ENCODE peak calls at places on chromosomes 13 and 19, in eight cellular contexts. N, L, Z, H, A, S, B and O are unnamed samples.

GRCh38 chr13:68234278-68234677 is 1004.1 kb upstream of the PCDH9 start:
- DNase-seq in H (no peak), A (no peak), N (no peak), S (no peak), B (no peak), L (no peak), Z (peak; percentile 15), O (no peak)

GRCh38 chr19:49149652-49150105 is 5.5 kb downstream of the HRC start:
- DNase-seq in L (peak; percentile 86), B (peak; percentile 85), S (peak; percentile 70), Z (peak; percentile 84), A (peak; percentile 84), H (peak; percentile 96), N (peak; percentile 89), O (peak; percentile 83)

GRCh38 chr19:17205237-17206140 is 9.7 kb upstream of the USE1 start:
- DNase-seq in B (no peak), A (no peak), Z (peak; percentile 74), L (no peak), N (no peak), S (no peak), H (peak; percentile 60), O (peak; percentile 59)

GRCh38 chr19:13053761-13054604 is 48.7 kb downstream of the LYL1 start:
- DNase-seq in H (no peak), L (peak; percentile 89), S (no peak), B (peak; percentile 80), Z (peak; percentile 73), A (peak; percentile 97), N (peak; percentile 92), O (peak; percentile 29)

GRCh38 chr13:112891477-112892401 is 77.3 kb upstream of the MCF2L start:
- DNase-seq in B (no peak), N (no peak), Z (no peak), A (no peak), S (no peak), L (no peak), H (no peak), O (peak; percentile 41)

GRCh38 chr19:8004723-8005513 is 523 bp downstream of the ELAVL1 start:
- DNase-seq in S (no peak), B (no peak), H (peak; percentile 30), L (no peak), N (no peak), A (no peak), Z (peak; percentile 78), O (peak; percentile 34)

GRCh38 chr13:52161193-52161646 is 1.8 kb upstream of the NEK3 start:
- DNase-seq in H (no peak), B (no peak), Z (no peak), L (no peak), A (no peak), S (no peak), N (no peak), O (no peak)

GRCh38 chr13:75836441-75836840 is 200.3 kb downstream of the LMO7 start:
- DNase-seq in S (no peak), L (no peak), A (no peak), N (no peak), H (no peak), Z (no peak), B (no peak), O (no peak)

GRCh38 chr13:114130708-114131580 is 1.5 kb downstream of the RASA3 start:
- DNase-seq in Z (peak; percentile 88), A (peak; percentile 71), S (no peak), B (no peak), N (no peak), H (peak; percentile 98), L (peak; percentile 83), O (no peak)

GRCh38 chr13:112329376-112329775 is 46.8 kb upstream of the SPACA7 start:
- DNase-seq in Z (no peak), N (no peak), S (no peak), L (no peak), H (no peak), A (no peak), B (no peak), O (no peak)

GRCh38 chr19:40416918-40417713 is 3.9 kb upstream of the PRX start:
- DNase-seq in H (no peak), Z (no peak), A (peak; percentile 80), N (no peak), S (no peak), L (no peak), B (no peak), O (no peak)

GRCh38 chr19:18610245-18610555 is 2.5 kb upstream of the TMEM59L start:
- DNase-seq in B (no peak), H (no peak), S (no peak), N (no peak), L (no peak), A (no peak), Z (peak; percentile 37), O (no peak)

GRCh38 chr13:76024151-76024550 is 388.0 kb downstream of the LMO7 start:
- DNase-seq in B (no peak), L (no peak), N (no peak), A (no peak), Z (no peak), H (no peak), S (no peak), O (peak; percentile 38)

GRCh38 chr13:33256148-33256547 is 29.4 kb downstream of the STARD13 start:
- DNase-seq in A (no peak), B (no peak), N (no peak), L (no peak), S (no peak), H (no peak), Z (no peak), O (no peak)
- H3K4me1 ChIP-seq in A (peaks cover 94% of the 10 kb centered on the region), B (peaks cover 19% of the 10 kb centered on the region), N (peaks cover 33% of the 10 kb centered on the region), L (peaks cover 24% of the 10 kb centered on the region), S (no peaks in the 10 kb centered on the region), H (peaks cover 53% of the 10 kb centered on the region), Z (peaks cover 31% of the 10 kb centered on the region), O (no peaks in the 10 kb centered on the region)

DNA sequence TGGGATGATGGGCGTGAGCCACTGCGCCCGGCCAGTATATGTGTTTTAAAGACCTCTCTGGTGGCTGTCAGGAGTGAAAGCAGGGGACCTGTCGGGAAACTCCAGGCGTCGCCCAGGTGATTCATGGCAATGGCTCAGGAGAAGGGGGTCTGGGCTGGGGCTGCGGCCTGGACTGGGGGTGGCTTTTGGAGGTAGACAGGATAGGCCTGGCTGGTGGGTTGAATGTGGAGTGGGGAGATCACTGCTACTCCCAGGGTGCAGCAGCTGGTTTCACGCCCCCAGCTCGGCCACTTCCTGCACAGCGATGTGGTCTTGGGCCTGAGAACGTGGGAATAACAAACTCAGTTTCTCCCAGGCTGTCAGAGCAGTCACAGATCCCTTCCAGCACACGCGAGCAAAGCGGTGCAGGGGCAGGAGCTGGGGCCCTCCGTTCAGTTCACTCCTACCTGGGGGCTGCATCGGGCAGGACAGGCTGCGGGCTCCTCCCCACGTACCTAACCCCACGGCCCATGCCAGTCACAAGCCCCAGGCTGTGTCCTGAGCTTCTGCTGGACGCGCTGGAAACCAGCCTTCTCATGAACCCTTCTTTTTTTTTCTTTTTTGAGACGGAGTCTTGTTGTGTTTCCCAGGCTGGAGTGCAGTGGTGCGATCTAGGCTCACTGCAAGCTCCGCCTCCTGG is 18.9 kb downstream of the KDM4B start:
- DNase-seq in N (no peak), Z (no peak), B (no peak), L (no peak), A (no peak), H (no peak), S (no peak), O (no peak)
- H3K4me1 ChIP-seq in N (peaks cover 48% of the 10 kb centered on the region), Z (peaks cover 7% of the 10 kb centered on the region), B (peaks cover 18% of the 10 kb centered on the region), L (peaks cover 53% of the 10 kb centered on the region), A (peaks cover 66% of the 10 kb centered on the region), H (no peaks in the 10 kb centered on the region), S (peaks cover 33% of the 10 kb centered on the region), O (peaks cover 38% of the 10 kb centered on the region)

GRCh38 chr19:33290082-33290815 is 12.1 kb downstream of the CEBPA start:
- DNase-seq in N (no peak), B (no peak), L (no peak), Z (no peak), H (no peak), S (no peak), A (no peak), O (no peak)
- H3K4me1 ChIP-seq in N (peaks cover 55% of the 10 kb centered on the region), B (peaks cover 46% of the 10 kb centered on the region), L (peaks cover 9% of the 10 kb centered on the region), Z (no peaks in the 10 kb centered on the region), H (peaks cover 17% of the 10 kb centered on the region), S (peaks cover 22% of the 10 kb centered on the region), A (no peaks in the 10 kb centered on the region), O (peaks cover 65% of the 10 kb centered on the region)

GRCh38 chr19:51544038-51544437 is 12.6 kb upstream of the SIGLEC6 start:
- DNase-seq in A (no peak), B (no peak), H (no peak), N (no peak), L (no peak), Z (no peak), S (no peak), O (no peak)

GRCh38 chr19:51546650-51547396 is 15.4 kb upstream of the SIGLEC6 start:
- DNase-seq in N (no peak), A (peak; percentile 50), Z (no peak), S (no peak), H (no peak), B (no peak), L (no peak), O (peak; percentile 68)

GRCh38 chr19:51547397-51548212 is 16.1 kb upstream of the SIGLEC6 start:
- DNase-seq in Z (no peak), A (peak; percentile 42), S (no peak), H (no peak), N (no peak), B (no peak), L (no peak), O (peak; percentile 32)

GRCh38 chr19:51548213-51548651 is 16.8 kb upstream of the SIGLEC6 start:
- DNase-seq in A (peak; percentile 30), L (no peak), Z (no peak), H (no peak), S (no peak), N (no peak), B (no peak), O (no peak)

GRCh38 chr19:51546107-51546649 is 14.7 kb upstream of the SIGLEC6 start:
- DNase-seq in S (no peak), L (no peak), Z (no peak), B (no peak), A (no peak), N (no peak), H (no peak), O (no peak)
- H3K4me1 ChIP-seq in S (no peaks in the 10 kb centered on the region), L (no peaks in the 10 kb centered on the region), Z (no peaks in the 10 kb centered on the region), B (no peaks in the 10 kb centered on the region), A (no peaks in the 10 kb centered on the region), N (no peaks in the 10 kb centered on the region), H (no peaks in the 10 kb centered on the region), O (peaks cover 29% of the 10 kb centered on the region)

GRCh38 chr13:28659611-28659970 is 661 bp downstream of the POMP start:
- DNase-seq in B (no peak), S (no peak), A (no peak), N (no peak), L (no peak), Z (no peak), H (no peak), O (no peak)
- H3K4me1 ChIP-seq in B (peaks cover 18% of the 10 kb centered on the region), S (no peaks in the 10 kb centered on the region), A (peaks cover 50% of the 10 kb centered on the region), N (peaks cover 35% of the 10 kb centered on the region), L (peaks cover 38% of the 10 kb centered on the region), Z (peaks cover 21% of the 10 kb centered on the region), H (peaks cover 24% of the 10 kb centered on the region), O (peaks cover 14% of the 10 kb centered on the region)